ENCODE peak calls at places on chromosomes 3 and 15, in nine cellular contexts. One of them, this sample, is unnamed.
A peak's percentile ranks its signal among the peaks of the same experiment; 100 is the strongest.

GRCh38 chr3:49713336-49714105 is 6.0 kb downstream of the AMIGO3 start:
- DNase-seq in vagina: no peak
- DNase-seq in NCI-H345: no peak
- DNase-seq in activated CD8-positive, alpha-beta memory T cell treated with anti-CD3 and anti-CD28 coated beads for 48 hours: no peak
- DNase-seq in SHP77 treated with DMSO at 0.1 percent for 48 hours: no peak
- DNase-seq in stimulated activated naive B cell treated with anti-CD40 and anti-IgM and Interleukin-4, amounts not matched to agents 10 μg/mL and 1 μg/mL and 100 μg/mL, for 72 hours: no peak
- DNase-seq in HEK293T: no peak
- DNase-seq in stimulated activated CD8-positive, alpha-beta memory T cell treated with anti-CD3 and anti-CD28 coated beads, Interleukin-4, amount 100 ng/mL, for 4 hours: no peak
- DNase-seq in BE2C: no peak
- DNase-seq in this sample: no peak

GRCh38 chr15:38226867-38227266 is 25.8 kb upstream of the SPRED1 start:
- DNase-seq in SHP77 treated with DMSO at 0.1 percent for 48 hours: peak; percentile 39
- DNase-seq in activated CD8-positive, alpha-beta memory T cell treated with anti-CD3 and anti-CD28 coated beads for 48 hours: no peak
- DNase-seq in HEK293T: no peak
- DNase-seq in stimulated activated CD8-positive, alpha-beta memory T cell treated with anti-CD3 and anti-CD28 coated beads, Interleukin-4, amount 100 ng/mL, for 4 hours: no peak
- DNase-seq in vagina: no peak
- DNase-seq in stimulated activated naive B cell treated with anti-CD40 and anti-IgM and Interleukin-4, amounts not matched to agents 10 μg/mL and 1 μg/mL and 100 μg/mL, for 72 hours: no peak
- DNase-seq in BE2C: peak; percentile 62
- DNase-seq in NCI-H345: peak; percentile 66
- DNase-seq in this sample: no peak

GRCh38 chr15:31214864-31215489 is 111.7 kb upstream of the KLF13 start:
- DNase-seq in stimulated activated naive B cell treated with anti-CD40 and anti-IgM and Interleukin-4, amounts not matched to agents 10 μg/mL and 1 μg/mL and 100 μg/mL, for 72 hours: no peak
- DNase-seq in activated CD8-positive, alpha-beta memory T cell treated with anti-CD3 and anti-CD28 coated beads for 48 hours: no peak
- DNase-seq in BE2C: no peak
- DNase-seq in SHP77 treated with DMSO at 0.1 percent for 48 hours: no peak
- DNase-seq in vagina: peak; percentile 94
- DNase-seq in NCI-H345: no peak
- DNase-seq in stimulated activated CD8-positive, alpha-beta memory T cell treated with anti-CD3 and anti-CD28 coated beads, Interleukin-4, amount 100 ng/mL, for 4 hours: no peak
- DNase-seq in HEK293T: no peak
- DNase-seq in this sample: no peak

GRCh38 chr3:14467723-14468620 is 65.6 kb downstream of the SLC6A6 start:
- DNase-seq in vagina: no peak
- DNase-seq in BE2C: peak; percentile 37
- DNase-seq in activated CD8-positive, alpha-beta memory T cell treated with anti-CD3 and anti-CD28 coated beads for 48 hours: no peak
- DNase-seq in SHP77 treated with DMSO at 0.1 percent for 48 hours: no peak
- DNase-seq in stimulated activated naive B cell treated with anti-CD40 and anti-IgM and Interleukin-4, amounts not matched to agents 10 μg/mL and 1 μg/mL and 100 μg/mL, for 72 hours: peak; percentile 5
- DNase-seq in NCI-H345: peak; percentile 3
- DNase-seq in HEK293T: peak; percentile 85
- DNase-seq in stimulated activated CD8-positive, alpha-beta memory T cell treated with anti-CD3 and anti-CD28 coated beads, Interleukin-4, amount 100 ng/mL, for 4 hours: no peak
- DNase-seq in this sample: peak; percentile 43

GRCh38 chr15:47726399-47726823 is 9.1 kb downstream of the SEMA6D start:
- DNase-seq in vagina: no peak
- DNase-seq in HEK293T: no peak
- DNase-seq in NCI-H345: no peak
- DNase-seq in SHP77 treated with DMSO at 0.1 percent for 48 hours: no peak
- DNase-seq in BE2C: no peak
- DNase-seq in activated CD8-positive, alpha-beta memory T cell treated with anti-CD3 and anti-CD28 coated beads for 48 hours: no peak
- DNase-seq in stimulated activated naive B cell treated with anti-CD40 and anti-IgM and Interleukin-4, amounts not matched to agents 10 μg/mL and 1 μg/mL and 100 μg/mL, for 72 hours: no peak
- DNase-seq in stimulated activated CD8-positive, alpha-beta memory T cell treated with anti-CD3 and anti-CD28 coated beads, Interleukin-4, amount 100 ng/mL, for 4 hours: no peak
- DNase-seq in this sample: no peak

GRCh38 chr15:35725353-35725752 is 179.4 kb upstream of the DPH6 start:
- DNase-seq in vagina: no peak
- DNase-seq in SHP77 treated with DMSO at 0.1 percent for 48 hours: no peak
- DNase-seq in stimulated activated naive B cell treated with anti-CD40 and anti-IgM and Interleukin-4, amounts not matched to agents 10 μg/mL and 1 μg/mL and 100 μg/mL, for 72 hours: no peak
- DNase-seq in NCI-H345: no peak
- DNase-seq in BE2C: no peak
- DNase-seq in HEK293T: no peak
- DNase-seq in activated CD8-positive, alpha-beta memory T cell treated with anti-CD3 and anti-CD28 coated beads for 48 hours: no peak
- DNase-seq in stimulated activated CD8-positive, alpha-beta memory T cell treated with anti-CD3 and anti-CD28 coated beads, Interleukin-4, amount 100 ng/mL, for 4 hours: no peak
- DNase-seq in this sample: no peak

GRCh38 chr3:135197246-135197645 is 402.2 kb downstream of the EPHB1 start:
- DNase-seq in BE2C: peak; percentile 43
- DNase-seq in NCI-H345: no peak
- DNase-seq in stimulated activated naive B cell treated with anti-CD40 and anti-IgM and Interleukin-4, amounts not matched to agents 10 μg/mL and 1 μg/mL and 100 μg/mL, for 72 hours: no peak
- DNase-seq in HEK293T: no peak
- DNase-seq in SHP77 treated with DMSO at 0.1 percent for 48 hours: no peak
- DNase-seq in vagina: no peak
- DNase-seq in stimulated activated CD8-positive, alpha-beta memory T cell treated with anti-CD3 and anti-CD28 coated beads, Interleukin-4, amount 100 ng/mL, for 4 hours: no peak
- DNase-seq in activated CD8-positive, alpha-beta memory T cell treated with anti-CD3 and anti-CD28 coated beads for 48 hours: no peak
- DNase-seq in this sample: no peak

GRCh38 chr15:48703544-48703943 is 58.0 kb upstream of the FBN1 start:
- DNase-seq in BE2C: no peak
- DNase-seq in stimulated activated naive B cell treated with anti-CD40 and anti-IgM and Interleukin-4, amounts not matched to agents 10 μg/mL and 1 μg/mL and 100 μg/mL, for 72 hours: no peak
- DNase-seq in vagina: no peak
- DNase-seq in stimulated activated CD8-positive, alpha-beta memory T cell treated with anti-CD3 and anti-CD28 coated beads, Interleukin-4, amount 100 ng/mL, for 4 hours: no peak
- DNase-seq in activated CD8-positive, alpha-beta memory T cell treated with anti-CD3 and anti-CD28 coated beads for 48 hours: no peak
- DNase-seq in HEK293T: no peak
- DNase-seq in NCI-H345: no peak
- DNase-seq in SHP77 treated with DMSO at 0.1 percent for 48 hours: no peak
- DNase-seq in this sample: no peak

GRCh38 chr15:78450285-78450858 is 12.4 kb downstream of the IREB2 start:
- DNase-seq in HEK293T: no peak
- DNase-seq in NCI-H345: peak; percentile 16
- DNase-seq in SHP77 treated with DMSO at 0.1 percent for 48 hours: no peak
- DNase-seq in activated CD8-positive, alpha-beta memory T cell treated with anti-CD3 and anti-CD28 coated beads for 48 hours: no peak
- DNase-seq in BE2C: no peak
- DNase-seq in vagina: no peak
- DNase-seq in stimulated activated naive B cell treated with anti-CD40 and anti-IgM and Interleukin-4, amounts not matched to agents 10 μg/mL and 1 μg/mL and 100 μg/mL, for 72 hours: no peak
- DNase-seq in stimulated activated CD8-positive, alpha-beta memory T cell treated with anti-CD3 and anti-CD28 coated beads, Interleukin-4, amount 100 ng/mL, for 4 hours: no peak
- DNase-seq in this sample: no peak

GRCh38 chr15:39468828-39469227 is 112.1 kb upstream of the THBS1 start:
- DNase-seq in vagina: no peak
- DNase-seq in NCI-H345: no peak
- DNase-seq in stimulated activated CD8-positive, alpha-beta memory T cell treated with anti-CD3 and anti-CD28 coated beads, Interleukin-4, amount 100 ng/mL, for 4 hours: no peak
- DNase-seq in SHP77 treated with DMSO at 0.1 percent for 48 hours: no peak
- DNase-seq in BE2C: no peak
- DNase-seq in HEK293T: no peak
- DNase-seq in stimulated activated naive B cell treated with anti-CD40 and anti-IgM and Interleukin-4, amounts not matched to agents 10 μg/mL and 1 μg/mL and 100 μg/mL, for 72 hours: no peak
- DNase-seq in activated CD8-positive, alpha-beta memory T cell treated with anti-CD3 and anti-CD28 coated beads for 48 hours: no peak
- DNase-seq in this sample: no peak

GRCh38 chr3:13142552-13143380 is 69.5 kb upstream of the IQSEC1 start:
- DNase-seq in stimulated activated CD8-positive, alpha-beta memory T cell treated with anti-CD3 and anti-CD28 coated beads, Interleukin-4, amount 100 ng/mL, for 4 hours: no peak
- DNase-seq in HEK293T: no peak
- DNase-seq in vagina: no peak
- DNase-seq in activated CD8-positive, alpha-beta memory T cell treated with anti-CD3 and anti-CD28 coated beads for 48 hours: no peak
- DNase-seq in stimulated activated naive B cell treated with anti-CD40 and anti-IgM and Interleukin-4, amounts not matched to agents 10 μg/mL and 1 μg/mL and 100 μg/mL, for 72 hours: no peak
- DNase-seq in BE2C: no peak
- DNase-seq in SHP77 treated with DMSO at 0.1 percent for 48 hours: no peak
- DNase-seq in NCI-H345: no peak
- DNase-seq in this sample: no peak

GRCh38 chr3:56935821-56936220 is 124.6 kb upstream of the SPATA12 start:
- DNase-seq in stimulated activated CD8-positive, alpha-beta memory T cell treated with anti-CD3 and anti-CD28 coated beads, Interleukin-4, amount 100 ng/mL, for 4 hours: no peak
- DNase-seq in BE2C: no peak
- DNase-seq in activated CD8-positive, alpha-beta memory T cell treated with anti-CD3 and anti-CD28 coated beads for 48 hours: no peak
- DNase-seq in NCI-H345: no peak
- DNase-seq in SHP77 treated with DMSO at 0.1 percent for 48 hours: no peak
- DNase-seq in stimulated activated naive B cell treated with anti-CD40 and anti-IgM and Interleukin-4, amounts not matched to agents 10 μg/mL and 1 μg/mL and 100 μg/mL, for 72 hours: no peak
- DNase-seq in HEK293T: no peak
- DNase-seq in vagina: no peak
- DNase-seq in this sample: no peak

GRCh38 chr3:102514241-102514640 is 79.4 kb downstream of the ZPLD1 start:
- DNase-seq in vagina: no peak
- DNase-seq in BE2C: no peak
- DNase-seq in SHP77 treated with DMSO at 0.1 percent for 48 hours: no peak
- DNase-seq in stimulated activated naive B cell treated with anti-CD40 and anti-IgM and Interleukin-4, amounts not matched to agents 10 μg/mL and 1 μg/mL and 100 μg/mL, for 72 hours: no peak
- DNase-seq in HEK293T: no peak
- DNase-seq in activated CD8-positive, alpha-beta memory T cell treated with anti-CD3 and anti-CD28 coated beads for 48 hours: no peak
- DNase-seq in NCI-H345: peak; percentile 2
- DNase-seq in stimulated activated CD8-positive, alpha-beta memory T cell treated with anti-CD3 and anti-CD28 coated beads, Interleukin-4, amount 100 ng/mL, for 4 hours: no peak
- DNase-seq in this sample: no peak

GRCh38 chr3:138082085-138082991 is 33.1 kb downstream of the DZIP1L start:
- DNase-seq in activated CD8-positive, alpha-beta memory T cell treated with anti-CD3 and anti-CD28 coated beads for 48 hours: no peak
- DNase-seq in SHP77 treated with DMSO at 0.1 percent for 48 hours: peak; percentile 54
- DNase-seq in stimulated activated naive B cell treated with anti-CD40 and anti-IgM and Interleukin-4, amounts not matched to agents 10 μg/mL and 1 μg/mL and 100 μg/mL, for 72 hours: no peak
- DNase-seq in stimulated activated CD8-positive, alpha-beta memory T cell treated with anti-CD3 and anti-CD28 coated beads, Interleukin-4, amount 100 ng/mL, for 4 hours: no peak
- DNase-seq in NCI-H345: peak; percentile 50
- DNase-seq in BE2C: no peak
- DNase-seq in vagina: no peak
- DNase-seq in HEK293T: peak; percentile 48
- DNase-seq in this sample: no peak

GRCh38 chr3:11096266-11097135 is 57.8 kb upstream of the HRH1 start:
- DNase-seq in activated CD8-positive, alpha-beta memory T cell treated with anti-CD3 and anti-CD28 coated beads for 48 hours: peak; percentile 56
- DNase-seq in BE2C: peak; percentile 81
- DNase-seq in SHP77 treated with DMSO at 0.1 percent for 48 hours: no peak
- DNase-seq in vagina: no peak
- DNase-seq in NCI-H345: peak; percentile 52
- DNase-seq in HEK293T: peak; percentile 70
- DNase-seq in stimulated activated CD8-positive, alpha-beta memory T cell treated with anti-CD3 and anti-CD28 coated beads, Interleukin-4, amount 100 ng/mL, for 4 hours: peak; percentile 32
- DNase-seq in stimulated activated naive B cell treated with anti-CD40 and anti-IgM and Interleukin-4, amounts not matched to agents 10 μg/mL and 1 μg/mL and 100 μg/mL, for 72 hours: peak; percentile 18
- DNase-seq in this sample: peak; percentile 27

GRCh38 chr3:133377396-133377795 is 22.5 kb upstream of the BFSP2 start:
- DNase-seq in stimulated activated naive B cell treated with anti-CD40 and anti-IgM and Interleukin-4, amounts not matched to agents 10 μg/mL and 1 μg/mL and 100 μg/mL, for 72 hours: no peak
- DNase-seq in vagina: no peak
- DNase-seq in HEK293T: peak; percentile 33
- DNase-seq in activated CD8-positive, alpha-beta memory T cell treated with anti-CD3 and anti-CD28 coated beads for 48 hours: no peak
- DNase-seq in stimulated activated CD8-positive, alpha-beta memory T cell treated with anti-CD3 and anti-CD28 coated beads, Interleukin-4, amount 100 ng/mL, for 4 hours: no peak
- DNase-seq in NCI-H345: no peak
- DNase-seq in SHP77 treated with DMSO at 0.1 percent for 48 hours: no peak
- DNase-seq in BE2C: no peak
- DNase-seq in this sample: peak; percentile 65

GRCh38 chr3:196739671-196740475 is at the start of gene PAK2:
- DNase-seq in BE2C: peak; percentile 93
- DNase-seq in vagina: peak; percentile 93
- DNase-seq in HEK293T: peak; percentile 76
- DNase-seq in activated CD8-positive, alpha-beta memory T cell treated with anti-CD3 and anti-CD28 coated beads for 48 hours: peak; percentile 86
- DNase-seq in stimulated activated naive B cell treated with anti-CD40 and anti-IgM and Interleukin-4, amounts not matched to agents 10 μg/mL and 1 μg/mL and 100 μg/mL, for 72 hours: peak; percentile 85
- DNase-seq in SHP77 treated with DMSO at 0.1 percent for 48 hours: peak; percentile 38
- DNase-seq in stimulated activated CD8-positive, alpha-beta memory T cell treated with anti-CD3 and anti-CD28 coated beads, Interleukin-4, amount 100 ng/mL, for 4 hours: peak; percentile 84
- DNase-seq in NCI-H345: peak; percentile 95
- DNase-seq in this sample: peak; percentile 90